ENCODE peak calls at places on chromosomes 6 and 20, in four cellular contexts. V is SK-N-SH, D is HCT116, T is GM23338. A is an unnamed sample.

GRCh38 chr20:38498909-38499308 is 26.3 kb downstream of the RALGAPB start:
- DNase-seq in V (no peak), D (no peak), T (no peak), A (no peak)

GRCh38 chr6:43070028-43070632 is 6.0 kb upstream of the PTK7 start:
- DNase-seq in V (peak), D (peak), T (peak), A (peak)

GRCh38 chr6:81480139-81480538 is 272.3 kb downstream of the TENT5A start:
- DNase-seq in V (no peak), D (no peak), T (no peak), A (peak)

GRCh38 chr20:32206383-32207210 is 946 bp downstream of the PLAGL2 start:
- DNase-seq in V (peak), D (no peak), T (no peak), A (peak)

GRCh38 chr6:170102582-170103481 is 188.0 kb downstream of the DLL1 start:
- DNase-seq in V (no peak), D (no peak), T (no peak), A (no peak)

GRCh38 chr6:29112135-29112534 is 4.3 kb downstream of the OR2J3 start:
- DNase-seq in V (no peak), D (peak), T (peak), A (no peak)

GRCh38 chr20:57618091-57618765 is 2.0 kb downstream of the ZBP1 start:
- DNase-seq in V (no peak), D (peak), T (no peak), A (peak)

GRCh38 chr20:47859255-47859654 is 74.0 kb upstream of the SULF2 start:
- DNase-seq in V (no peak), D (no peak), T (no peak), A (no peak)

GRCh38 chr6:100057941-100058340 is 63.9 kb upstream of the MCHR2 start:
- DNase-seq in V (no peak), D (no peak), T (no peak), A (no peak)

GRCh38 chr20:31605902-31606677 is 1.0 kb downstream of the ID1 start:
- DNase-seq in V (peak), D (no peak), T (peak), A (peak)

GRCh38 chr6:56055066-56055465 is 179.7 kb upstream of the BMP5 start:
- DNase-seq in V (no peak), D (no peak), T (no peak), A (no peak)

GRCh38 chr20:24507182-24507853 is 37.9 kb downstream of the SYNDIG1 start:
- DNase-seq in V (no peak), D (no peak), T (no peak), A (peak)

GRCh38 chr6:132494954-132495353 is 18.0 kb downstream of the STX7 start:
- DNase-seq in V (no peak), D (no peak), T (no peak), A (no peak)

GRCh38 chr20:63628246-63628975 is 1.5 kb upstream of the GMEB2 start:
- DNase-seq in V (peak), D (peak), T (peak), A (no peak)

GRCh38 chr6:29736563-29736962 is 13.3 kb downstream of the HLA-F start:
- DNase-seq in V (no peak), D (no peak), T (no peak), A (no peak)

GRCh38 chr20:50038574-50038991 is 55.8 kb downstream of the SNAI1 start:
- DNase-seq in V (no peak), D (no peak), T (no peak), A (no peak)

GRCh38 chr6:108746411-108746810 is 101.8 kb upstream of the ARMC2 start:
- DNase-seq in V (no peak), D (no peak), T (no peak), A (peak)

GRCh38 chr20:4820833-4821518 is 99.3 kb downstream of the PRND start:
- DNase-seq in V (no peak), D (no peak), T (no peak), A (no peak)

GRCh38 chr6:22149501-22150490 is 147.0 kb downstream of the PRL start:
- DNase-seq in V (peak), D (no peak), T (no peak), A (peak)

GRCh38 chr6:127811939-127812338 is 88.9 kb downstream of the THEMIS start:
- DNase-seq in V (no peak), D (no peak), T (no peak), A (no peak)

GRCh38 chr20:44961868-44962267 is 1.7 kb upstream of the TOMM34 start:
- DNase-seq in V (peak), D (no peak), T (peak), A (no peak)

GRCh38 chr6:137738197-137738596 is 128.9 kb upstream of the TNFAIP3 start:
- DNase-seq in V (no peak), D (no peak), T (no peak), A (peak)

GRCh38 chr20:42294976-42295375 is 676.8 kb upstream of the CHD6 start:
- DNase-seq in V (no peak), D (no peak), T (no peak), A (no peak)

GRCh38 chr20:3846740-3847418 is at the start of gene MAVS:
- DNase-seq in V (peak), D (peak), T (peak), A (peak)

GRCh38 chr6:82874867-82875266 is 190.8 kb downstream of the UBE3D start:
- DNase-seq in V (no peak), D (no peak), T (no peak), A (no peak)

GRCh38 chr6:79777713-79778579 is 146.8 kb downstream of the SH3BGRL2 start:
- DNase-seq in V (peak), D (peak), T (peak), A (peak)

GRCh38 chr6:18053555-18054445 is 66.4 kb upstream of the KIF13A start:
- DNase-seq in V (no peak), D (no peak), T (no peak), A (no peak)

GRCh38 chr6:56087421-56087820 is 160.0 kb downstream of the COL21A1 start:
- DNase-seq in V (no peak), D (no peak), T (no peak), A (no peak)

GRCh38 chr6:39917981-39918380 is 16.3 kb downstream of the MOCS1 start:
- DNase-seq in V (no peak), D (no peak), T (no peak), A (no peak)

GRCh38 chr6:1737463-1738311 is 128.0 kb downstream of the FOXC1 start:
- DNase-seq in V (no peak), D (no peak), T (no peak), A (no peak)

GRCh38 chr6:149897855-149898744 is at the start of gene RAET1E:
- DNase-seq in V (no peak), D (no peak), T (peak), A (no peak)

DNA sequence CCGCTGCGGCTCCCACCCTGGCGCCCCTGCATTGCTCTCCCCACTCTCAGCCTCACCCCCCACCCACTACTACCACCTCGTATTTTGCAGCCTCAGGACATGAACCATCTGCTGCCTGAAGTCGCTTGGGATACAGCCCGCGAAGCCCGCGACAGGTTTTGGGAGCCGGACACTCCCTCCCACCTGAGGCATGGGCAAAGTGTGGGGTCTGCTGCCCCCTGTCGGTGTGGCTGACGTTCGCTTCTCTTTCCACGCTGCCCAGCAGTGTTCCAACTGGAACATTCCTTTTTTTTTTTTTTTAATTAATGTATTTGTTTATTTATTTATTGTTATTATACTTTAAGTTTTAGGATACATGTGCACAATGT is 15.3 kb upstream of the LPA start:
- DNase-seq in V (peak), D (no peak), T (peak), A (peak)
- TF ChIP-seq CTCF in V (peak), D (no peak), T (peak), A (peak)

GRCh38 chr6:2953098-2953497 is 18.3 kb downstream of the SERPINB6 start:
- DNase-seq in V (no peak), D (no peak), T (no peak), A (no peak)

GRCh38 chr6:2950713-2951112 is 20.7 kb downstream of the SERPINB6 start:
- DNase-seq in V (no peak), D (no peak), T (no peak), A (no peak)

GRCh38 chr6:2951723-2952122 is 19.6 kb downstream of the SERPINB6 start:
- DNase-seq in V (no peak), D (no peak), T (peak), A (no peak)

GRCh38 chr6:2949536-2950083 is 21.8 kb downstream of the SERPINB6 start:
- DNase-seq in V (no peak), D (no peak), T (no peak), A (no peak)

DNA sequence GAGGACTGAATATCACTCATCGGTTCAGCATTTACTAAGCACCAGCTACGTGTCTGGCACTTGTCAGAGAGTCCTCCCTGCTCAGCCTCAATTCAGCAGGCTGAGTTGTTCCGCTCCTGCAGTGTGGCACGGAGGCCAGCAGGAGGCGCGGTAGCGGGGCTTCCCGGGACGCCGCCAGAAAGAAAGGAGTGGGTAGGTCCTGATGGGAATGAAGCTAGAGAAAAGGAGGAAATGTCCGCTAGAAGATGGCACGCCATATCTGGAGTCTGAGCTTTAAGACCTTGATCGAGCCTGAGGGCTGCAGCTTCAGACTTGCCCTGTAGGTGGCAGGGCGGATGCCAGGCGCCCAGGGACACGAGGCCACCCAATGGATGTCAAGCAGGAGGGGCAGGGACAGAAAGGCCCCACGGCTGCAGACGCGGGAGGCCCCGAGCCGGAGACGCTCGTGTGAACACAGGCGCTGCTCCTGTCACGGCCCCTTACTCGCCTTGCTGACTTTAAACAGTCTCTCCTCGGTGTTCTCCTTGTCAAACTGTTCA is 18.7 kb downstream of the SERPINB6 start:
- DNase-seq in V (peak), D (peak), T (peak), A (peak)
- H3K4me2 ChIP-seq in V (peak), D (peak), T (peak), A (peak)

GRCh38 chr20:6806291-6806690 is 38.8 kb downstream of the BMP2 start:
- DNase-seq in V (no peak), D (no peak), T (no peak), A (no peak)
- TF ChIP-seq EZH2phosphoT487 in V (no peak), D (no peak), T (no peak), A (no peak)

GRCh38 chr6:130313206-130313605 is 52.6 kb upstream of the TMEM200A start:
- DNase-seq in V (no peak), D (peak), T (peak), A (no peak)
- TF ChIP-seq CTCF in V (peak), D (peak), T (peak), A (peak)

DNA sequence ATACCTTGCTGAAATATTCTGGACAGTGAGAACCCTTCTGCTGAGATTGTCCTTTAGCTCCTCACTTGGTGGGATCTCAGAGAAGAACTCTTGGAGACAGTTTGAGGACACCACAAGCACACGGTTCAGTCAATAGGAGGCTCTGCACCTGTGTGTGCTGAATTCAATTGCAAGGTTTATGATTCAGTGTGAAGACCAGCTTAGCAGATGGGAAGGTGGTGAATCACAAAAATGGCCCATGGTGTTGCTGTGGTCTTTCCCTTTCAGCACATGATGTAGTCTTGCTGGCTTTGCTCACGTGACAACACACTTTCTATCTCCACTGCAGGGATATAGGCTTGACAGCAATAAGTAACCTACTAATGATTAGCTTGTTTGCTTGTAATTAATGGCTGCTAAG is 270.3 kb downstream of the SLC24A3 start:
- DNase-seq in V (no peak), D (no peak), T (no peak), A (no peak)
- H3K4me2 ChIP-seq in V (no peak), D (no peak), T (no peak), A (no peak)

GRCh38 chr20:41290804-41291389 is 26.6 kb downstream of the ZHX3 start:
- DNase-seq in V (no peak), D (no peak), T (no peak), A (no peak)

GRCh38 chr20:41286240-41286851 is 31.2 kb downstream of the ZHX3 start:
- DNase-seq in V (no peak), D (no peak), T (no peak), A (no peak)

GRCh38 chr20:41287327-41287726 is 30.2 kb downstream of the ZHX3 start:
- DNase-seq in V (no peak), D (no peak), T (no peak), A (no peak)
- TF ChIP-seq EZH2phosphoT487 in V (no peak), D (no peak), T (no peak), A (no peak)

GRCh38 chr20:35342154-35342769 is 50.0 kb upstream of the FAM83C start:
- DNase-seq in V (no peak), D (no peak), T (peak), A (no peak)
- TF ChIP-seq CTCF in V (peak), D (no peak), T (peak), A (no peak)